ENCODE peak calls at places on chromosomes 7 and 10, in nine cellular contexts. One of them, this sample, is unnamed.
A peak's percentile ranks its signal among the peaks of the same experiment; 100 is the strongest.

GRCh38 chr10:131002031-131002861 is 309.3 kb downstream of the TCERG1L start:
- DNase-seq in SW480: no peak
- DNase-seq in left ventricle myocardium inferior: no peak
- DNase-seq in GM23338: peak; percentile 39
- DNase-seq in body of pancreas: no peak
- DNase-seq in kidney glomerular epithelial cell: no peak
- DNase-seq in astrocyte of the cerebellum: no peak
- DNase-seq in neural progenitor cell: no peak
- DNase-seq in amniotic epithelial cell: no peak
- DNase-seq in this sample: no peak

GRCh38 chr7:87312215-87312865 is 33.1 kb upstream of the CROT start:
- DNase-seq in SW480: peak; percentile 86
- DNase-seq in left ventricle myocardium inferior: no peak
- DNase-seq in GM23338: peak; percentile 68
- DNase-seq in body of pancreas: peak; percentile 62
- DNase-seq in kidney glomerular epithelial cell: peak; percentile 47
- DNase-seq in astrocyte of the cerebellum: peak; percentile 53
- DNase-seq in neural progenitor cell: peak; percentile 64
- DNase-seq in amniotic epithelial cell: peak; percentile 58
- DNase-seq in this sample: peak; percentile 63

GRCh38 chr7:73626814-73627213 is 2.5 kb upstream of the MLXIPL start:
- DNase-seq in SW480: no peak
- DNase-seq in left ventricle myocardium inferior: no peak
- DNase-seq in GM23338: peak; percentile 53
- DNase-seq in body of pancreas: no peak
- DNase-seq in kidney glomerular epithelial cell: no peak
- DNase-seq in astrocyte of the cerebellum: no peak
- DNase-seq in neural progenitor cell: peak; percentile 24
- DNase-seq in amniotic epithelial cell: no peak
- DNase-seq in this sample: no peak

GRCh38 chr10:42932116-42932515 is 144.8 kb upstream of the RET start:
- DNase-seq in SW480: no peak
- DNase-seq in left ventricle myocardium inferior: no peak
- DNase-seq in GM23338: no peak
- DNase-seq in body of pancreas: no peak
- DNase-seq in kidney glomerular epithelial cell: no peak
- DNase-seq in astrocyte of the cerebellum: no peak
- DNase-seq in neural progenitor cell: no peak
- DNase-seq in amniotic epithelial cell: no peak
- DNase-seq in this sample: no peak

GRCh38 chr10:133206311-133207040 is 23.5 kb upstream of the UTF1 start:
- DNase-seq in SW480: no peak
- DNase-seq in left ventricle myocardium inferior: no peak
- DNase-seq in GM23338: no peak
- DNase-seq in body of pancreas: no peak
- DNase-seq in kidney glomerular epithelial cell: no peak
- DNase-seq in astrocyte of the cerebellum: no peak
- DNase-seq in neural progenitor cell: no peak
- DNase-seq in amniotic epithelial cell: no peak
- DNase-seq in this sample: no peak

GRCh38 chr10:67697646-67698245 is 1.8 kb upstream of the CTNNA3 start:
- DNase-seq in SW480: peak; percentile 39
- DNase-seq in left ventricle myocardium inferior: no peak
- DNase-seq in GM23338: peak; percentile 73
- DNase-seq in body of pancreas: peak; percentile 13
- DNase-seq in kidney glomerular epithelial cell: peak; percentile 27
- DNase-seq in astrocyte of the cerebellum: peak; percentile 47
- DNase-seq in neural progenitor cell: peak; percentile 45
- DNase-seq in amniotic epithelial cell: peak; percentile 54
- DNase-seq in this sample: no peak

GRCh38 chr10:28503114-28503513 is 29.8 kb upstream of the WAC start:
- DNase-seq in SW480: peak; percentile 81
- DNase-seq in left ventricle myocardium inferior: no peak
- DNase-seq in GM23338: no peak
- DNase-seq in body of pancreas: peak; percentile 70
- DNase-seq in kidney glomerular epithelial cell: no peak
- DNase-seq in astrocyte of the cerebellum: peak; percentile 51
- DNase-seq in neural progenitor cell: no peak
- DNase-seq in amniotic epithelial cell: no peak
- DNase-seq in this sample: peak; percentile 83

GRCh38 chr7:45456105-45456504 is 118.1 kb upstream of the ADCY1 start:
- DNase-seq in SW480: no peak
- DNase-seq in left ventricle myocardium inferior: no peak
- DNase-seq in GM23338: no peak
- DNase-seq in body of pancreas: no peak
- DNase-seq in kidney glomerular epithelial cell: no peak
- DNase-seq in astrocyte of the cerebellum: no peak
- DNase-seq in neural progenitor cell: no peak
- DNase-seq in amniotic epithelial cell: no peak
- DNase-seq in this sample: no peak

GRCh38 chr10:32489158-32489557 is 43.2 kb downstream of the CCDC7 start:
- DNase-seq in SW480: no peak
- DNase-seq in left ventricle myocardium inferior: no peak
- DNase-seq in GM23338: no peak
- DNase-seq in body of pancreas: no peak
- DNase-seq in kidney glomerular epithelial cell: no peak
- DNase-seq in astrocyte of the cerebellum: no peak
- DNase-seq in neural progenitor cell: no peak
- DNase-seq in amniotic epithelial cell: no peak
- DNase-seq in this sample: no peak

GRCh38 chr10:116815641-116816415 is 33.5 kb upstream of the ENO4 start:
- DNase-seq in SW480: no peak
- DNase-seq in left ventricle myocardium inferior: no peak
- DNase-seq in GM23338: no peak
- DNase-seq in body of pancreas: no peak
- DNase-seq in kidney glomerular epithelial cell: peak; percentile 4
- DNase-seq in astrocyte of the cerebellum: no peak
- DNase-seq in neural progenitor cell: no peak
- DNase-seq in amniotic epithelial cell: peak; percentile 20
- DNase-seq in this sample: no peak

GRCh38 chr7:50988465-50988864 is 205.8 kb upstream of the GRB10 start:
- DNase-seq in SW480: no peak
- DNase-seq in left ventricle myocardium inferior: no peak
- DNase-seq in GM23338: peak; percentile 63
- DNase-seq in body of pancreas: no peak
- DNase-seq in kidney glomerular epithelial cell: no peak
- DNase-seq in astrocyte of the cerebellum: no peak
- DNase-seq in neural progenitor cell: peak; percentile 81
- DNase-seq in amniotic epithelial cell: no peak
- DNase-seq in this sample: no peak

GRCh38 chr7:133389727-133390126 is 136.8 kb downstream of the EXOC4 start:
- DNase-seq in SW480: no peak
- DNase-seq in left ventricle myocardium inferior: no peak
- DNase-seq in GM23338: no peak
- DNase-seq in body of pancreas: no peak
- DNase-seq in kidney glomerular epithelial cell: no peak
- DNase-seq in astrocyte of the cerebellum: no peak
- DNase-seq in neural progenitor cell: no peak
- DNase-seq in amniotic epithelial cell: no peak
- DNase-seq in this sample: no peak

GRCh38 chr10:31947144-31947926 is 18.7 kb upstream of the ARHGAP12 start:
- DNase-seq in SW480: peak; percentile 74
- DNase-seq in left ventricle myocardium inferior: no peak
- DNase-seq in GM23338: no peak
- DNase-seq in body of pancreas: peak; percentile 43
- DNase-seq in kidney glomerular epithelial cell: peak; percentile 38
- DNase-seq in astrocyte of the cerebellum: peak; percentile 77
- DNase-seq in neural progenitor cell: no peak
- DNase-seq in amniotic epithelial cell: peak; percentile 95
- DNase-seq in this sample: no peak

GRCh38 chr7:75966209-75966961 is 28.0 kb downstream of the TMEM120A start:
- DNase-seq in SW480: no peak
- DNase-seq in left ventricle myocardium inferior: peak; percentile 66
- DNase-seq in GM23338: no peak
- DNase-seq in body of pancreas: no peak
- DNase-seq in kidney glomerular epithelial cell: no peak
- DNase-seq in astrocyte of the cerebellum: peak; percentile 22
- DNase-seq in neural progenitor cell: no peak
- DNase-seq in amniotic epithelial cell: no peak
- DNase-seq in this sample: no peak

GRCh38 chr10:10804998-10805737 is 212.5 kb upstream of the CELF2 start:
- DNase-seq in SW480: no peak
- DNase-seq in left ventricle myocardium inferior: no peak
- DNase-seq in GM23338: no peak
- DNase-seq in body of pancreas: no peak
- DNase-seq in kidney glomerular epithelial cell: peak; percentile 41
- DNase-seq in astrocyte of the cerebellum: no peak
- DNase-seq in neural progenitor cell: no peak
- DNase-seq in amniotic epithelial cell: peak; percentile 44
- DNase-seq in this sample: no peak

GRCh38 chr10:120327671-120328070 is 129.4 kb upstream of the PLPP4 start:
- DNase-seq in SW480: no peak
- DNase-seq in left ventricle myocardium inferior: no peak
- DNase-seq in GM23338: peak; percentile 4
- DNase-seq in body of pancreas: no peak
- DNase-seq in kidney glomerular epithelial cell: no peak
- DNase-seq in astrocyte of the cerebellum: no peak
- DNase-seq in neural progenitor cell: no peak
- DNase-seq in amniotic epithelial cell: no peak
- DNase-seq in this sample: no peak

GRCh38 chr7:55189447-55189760 is 170.6 kb downstream of the EGFR start:
- DNase-seq in SW480: no peak
- DNase-seq in left ventricle myocardium inferior: no peak
- DNase-seq in GM23338: peak; percentile 41
- DNase-seq in body of pancreas: no peak
- DNase-seq in kidney glomerular epithelial cell: no peak
- DNase-seq in astrocyte of the cerebellum: no peak
- DNase-seq in neural progenitor cell: no peak
- DNase-seq in amniotic epithelial cell: no peak
- DNase-seq in this sample: no peak

GRCh38 chr7:153835712-153836265 is 216.4 kb upstream of the DPP6 start:
- DNase-seq in SW480: no peak
- DNase-seq in left ventricle myocardium inferior: no peak
- DNase-seq in GM23338: no peak
- DNase-seq in body of pancreas: peak; percentile 54
- DNase-seq in kidney glomerular epithelial cell: no peak
- DNase-seq in astrocyte of the cerebellum: no peak
- DNase-seq in neural progenitor cell: no peak
- DNase-seq in amniotic epithelial cell: no peak
- DNase-seq in this sample: peak; percentile 26

GRCh38 chr10:11776080-11776479 is 33.9 kb downstream of the ECHDC3 start:
- DNase-seq in SW480: no peak
- DNase-seq in left ventricle myocardium inferior: no peak
- DNase-seq in GM23338: no peak
- DNase-seq in body of pancreas: no peak
- DNase-seq in kidney glomerular epithelial cell: peak; percentile 21
- DNase-seq in astrocyte of the cerebellum: no peak
- DNase-seq in neural progenitor cell: no peak
- DNase-seq in amniotic epithelial cell: peak; percentile 79
- DNase-seq in this sample: no peak

GRCh38 chr10:130137077-130137448 is 872 bp downstream of the GLRX3 start:
- DNase-seq in SW480: peak; percentile 35
- DNase-seq in left ventricle myocardium inferior: no peak
- DNase-seq in GM23338: no peak
- DNase-seq in body of pancreas: no peak
- DNase-seq in kidney glomerular epithelial cell: peak; percentile 33
- DNase-seq in astrocyte of the cerebellum: no peak
- DNase-seq in neural progenitor cell: peak; percentile 51
- DNase-seq in amniotic epithelial cell: peak; percentile 49
- DNase-seq in this sample: no peak

GRCh38 chr10:97944772-97945171 is 85.6 kb downstream of the CRTAC1 start:
- DNase-seq in SW480: no peak
- DNase-seq in left ventricle myocardium inferior: no peak
- DNase-seq in GM23338: no peak
- DNase-seq in body of pancreas: no peak
- DNase-seq in kidney glomerular epithelial cell: no peak
- DNase-seq in astrocyte of the cerebellum: no peak
- DNase-seq in neural progenitor cell: no peak
- DNase-seq in amniotic epithelial cell: no peak
- DNase-seq in this sample: no peak

GRCh38 chr10:132141076-132141475 is 45.7 kb upstream of the DPYSL4 start:
- DNase-seq in SW480: no peak
- DNase-seq in left ventricle myocardium inferior: peak; percentile 6
- DNase-seq in GM23338: no peak
- DNase-seq in body of pancreas: no peak
- DNase-seq in kidney glomerular epithelial cell: no peak
- DNase-seq in astrocyte of the cerebellum: no peak
- DNase-seq in neural progenitor cell: no peak
- DNase-seq in amniotic epithelial cell: no peak
- DNase-seq in this sample: no peak

GRCh38 chr7:2478800-2479199 is 2.6 kb upstream of the GRIFIN start:
- DNase-seq in SW480: no peak
- DNase-seq in left ventricle myocardium inferior: no peak
- DNase-seq in GM23338: no peak
- DNase-seq in body of pancreas: peak; percentile 56
- DNase-seq in kidney glomerular epithelial cell: no peak
- DNase-seq in astrocyte of the cerebellum: no peak
- DNase-seq in neural progenitor cell: no peak
- DNase-seq in amniotic epithelial cell: no peak
- DNase-seq in this sample: no peak

GRCh38 chr10:131615150-131615549 is 285.7 kb upstream of the PPP2R2D start:
- DNase-seq in SW480: no peak
- DNase-seq in left ventricle myocardium inferior: no peak
- DNase-seq in GM23338: no peak
- DNase-seq in body of pancreas: no peak
- DNase-seq in kidney glomerular epithelial cell: no peak
- DNase-seq in astrocyte of the cerebellum: no peak
- DNase-seq in neural progenitor cell: no peak
- DNase-seq in amniotic epithelial cell: no peak
- DNase-seq in this sample: no peak

GRCh38 chr10:132138596-132138995 is 48.2 kb upstream of the DPYSL4 start:
- DNase-seq in SW480: no peak
- DNase-seq in left ventricle myocardium inferior: peak; percentile 6
- DNase-seq in GM23338: no peak
- DNase-seq in body of pancreas: no peak
- DNase-seq in kidney glomerular epithelial cell: no peak
- DNase-seq in astrocyte of the cerebellum: no peak
- DNase-seq in neural progenitor cell: no peak
- DNase-seq in amniotic epithelial cell: no peak
- DNase-seq in this sample: no peak

GRCh38 chr7:3518546-3518945 is 217.5 kb downstream of the SDK1 start:
- DNase-seq in SW480: no peak
- DNase-seq in left ventricle myocardium inferior: no peak
- DNase-seq in GM23338: no peak
- DNase-seq in body of pancreas: no peak
- DNase-seq in kidney glomerular epithelial cell: no peak
- DNase-seq in astrocyte of the cerebellum: no peak
- DNase-seq in neural progenitor cell: no peak
- DNase-seq in amniotic epithelial cell: no peak
- DNase-seq in this sample: no peak

GRCh38 chr7:150451833-150452431 is 1.5 kb downstream of the GIMAP8 start:
- DNase-seq in SW480: no peak
- DNase-seq in left ventricle myocardium inferior: no peak
- DNase-seq in GM23338: no peak
- DNase-seq in body of pancreas: no peak
- DNase-seq in kidney glomerular epithelial cell: no peak
- DNase-seq in astrocyte of the cerebellum: no peak
- DNase-seq in neural progenitor cell: no peak
- DNase-seq in amniotic epithelial cell: no peak
- DNase-seq in this sample: no peak

GRCh38 chr10:132906106-132906505 is 36.3 kb downstream of the CFAP46 start:
- DNase-seq in SW480: no peak
- DNase-seq in left ventricle myocardium inferior: no peak
- DNase-seq in GM23338: no peak
- DNase-seq in body of pancreas: no peak
- DNase-seq in kidney glomerular epithelial cell: no peak
- DNase-seq in astrocyte of the cerebellum: no peak
- DNase-seq in neural progenitor cell: no peak
- DNase-seq in amniotic epithelial cell: no peak
- DNase-seq in this sample: no peak

GRCh38 chr7:136009488-136010079 is 32.4 kb upstream of the MTPN start:
- DNase-seq in SW480: peak; percentile 43
- DNase-seq in left ventricle myocardium inferior: no peak
- DNase-seq in GM23338: peak; percentile 82
- DNase-seq in body of pancreas: no peak
- DNase-seq in kidney glomerular epithelial cell: peak; percentile 23
- DNase-seq in astrocyte of the cerebellum: peak; percentile 46
- DNase-seq in neural progenitor cell: peak; percentile 69
- DNase-seq in amniotic epithelial cell: peak; percentile 43
- DNase-seq in this sample: no peak

GRCh38 chr7:36217961-36218284 is 64.9 kb downstream of the EEPD1 start:
- DNase-seq in SW480: no peak
- DNase-seq in left ventricle myocardium inferior: no peak
- DNase-seq in GM23338: no peak
- DNase-seq in body of pancreas: no peak
- DNase-seq in kidney glomerular epithelial cell: no peak
- DNase-seq in astrocyte of the cerebellum: no peak
- DNase-seq in neural progenitor cell: no peak
- DNase-seq in amniotic epithelial cell: no peak
- DNase-seq in this sample: no peak

GRCh38 chr7:108805808-108806397 is 236.2 kb downstream of the DNAJB9 start:
- DNase-seq in SW480: peak; percentile 7
- DNase-seq in left ventricle myocardium inferior: no peak
- DNase-seq in GM23338: peak; percentile 74
- DNase-seq in body of pancreas: no peak
- DNase-seq in kidney glomerular epithelial cell: peak; percentile 17
- DNase-seq in astrocyte of the cerebellum: peak; percentile 33
- DNase-seq in neural progenitor cell: peak; percentile 55
- DNase-seq in amniotic epithelial cell: no peak
- DNase-seq in this sample: no peak

This sample was measured in transverse colon.